ENCODE peak calls at places on chromosomes 4 and X, in nine cellular contexts. B is tibial nerve, Y is transverse colon, O is IMR-90, J is ovary, N is stomach, R is K562, P is HCT116, T is endothelial cell of umbilical vein. X is an unnamed sample. For H3K27me3, the result is how much of the 10 kb centered on the place peaks cover.

GRCh38 chrX:102546818-102547493 is 30.4 kb upstream of the TMSB15A start:
- DNase-seq in B (no peak), T (no peak), P (no peak), R (no peak), N (no peak), O (no peak), J (no peak), Y (no peak), X (no peak)

GRCh38 chr4:175459571-175459970 is 352.5 kb downstream of the GPM6A start:
- DNase-seq in P (no peak), T (no peak), B (no peak), J (no peak), N (no peak), O (peak), R (no peak), Y (no peak), X (no peak)

GRCh38 chr4:581181-581580 is 5.1 kb upstream of the TMEM271 start:
- DNase-seq in J (no peak), Y (no peak), N (no peak), O (no peak), B (no peak), P (no peak), T (no peak), R (no peak), X (no peak)

GRCh38 chr4:120736312-120736711 is 186.2 kb downstream of the PRDM5 start:
- DNase-seq in T (no peak), Y (no peak), B (no peak), J (no peak), O (no peak), R (no peak), N (no peak), P (no peak), X (no peak)

GRCh38 chr4:181294421-181294820 is 948.8 kb upstream of the TENM3 start:
- DNase-seq in R (no peak), O (no peak), T (no peak), N (no peak), P (no peak), B (no peak), Y (no peak), J (no peak), X (no peak)

GRCh38 chrX:154719132-154719675 is 31.7 kb downstream of the GAB3 start:
- DNase-seq in J (no peak), Y (no peak), O (peak), B (no peak), P (no peak), R (peak), T (peak), N (no peak), X (no peak)

GRCh38 chr4:151641167-151641566 is 119.6 kb downstream of the GATB start:
- DNase-seq in J (no peak), B (no peak), O (peak), Y (no peak), R (no peak), T (no peak), N (no peak), P (no peak), X (no peak)

GRCh38 chr4:78610546-78611214 is 59.1 kb downstream of the ANXA3 start:
- DNase-seq in N (no peak), T (peak), B (no peak), P (no peak), O (peak), R (peak), J (no peak), Y (no peak), X (no peak)

GRCh38 chrX:77675986-77676385 is 110.0 kb downstream of the ATRX start:
- DNase-seq in J (no peak), N (no peak), O (no peak), T (no peak), Y (no peak), B (no peak), R (no peak), P (no peak), X (no peak)

GRCh38 chr4:24703298-24703697 is 92.1 kb upstream of the SOD3 start:
- DNase-seq in Y (no peak), B (no peak), J (no peak), R (no peak), O (no peak), N (no peak), T (no peak), P (no peak), X (no peak)

GRCh38 chr4:182901337-182901736 is 15.8 kb downstream of the DCTD start:
- DNase-seq in O (no peak), T (no peak), Y (no peak), R (no peak), P (no peak), J (no peak), N (no peak), B (no peak), X (no peak)

GRCh38 chr4:19301527-19301926 is 950.2 kb upstream of the SLIT2 start:
- DNase-seq in N (no peak), O (no peak), Y (no peak), B (no peak), P (no peak), J (no peak), T (no peak), R (no peak), X (no peak)

GRCh38 chrX:109472939-109473713 is 8.8 kb downstream of the GUCY2F start:
- DNase-seq in N (no peak), Y (no peak), P (peak), B (no peak), R (peak), O (peak), J (peak), T (peak), X (no peak)

GRCh38 chr4:157896726-157897125 is 276.1 kb downstream of the GASK1B start:
- DNase-seq in T (no peak), J (no peak), R (no peak), O (no peak), N (no peak), Y (no peak), P (no peak), B (no peak), X (no peak)

GRCh38 chr4:89158884-89159503 is 47.7 kb downstream of the TIGD2 start:
- DNase-seq in J (no peak), P (peak), T (peak), R (peak), Y (no peak), N (no peak), O (peak), B (peak), X (no peak)

GRCh38 chr4:144715230-144715629 is 69.3 kb downstream of the HHIP start:
- DNase-seq in B (no peak), J (no peak), O (no peak), P (no peak), T (no peak), N (no peak), R (no peak), Y (no peak), X (no peak)

GRCh38 chr4:36310793-36311192 is 29.4 kb downstream of the DTHD1 start:
- DNase-seq in N (no peak), R (no peak), Y (peak), T (no peak), P (no peak), B (peak), O (no peak), J (peak), X (no peak)

GRCh38 chr4:100984901-100985300 is 362.4 kb downstream of the PPP3CA start:
- DNase-seq in T (peak), R (no peak), Y (no peak), J (no peak), O (peak), N (no peak), P (no peak), B (no peak), X (no peak)

GRCh38 chr4:118352843-118353373 is at the start of gene PRSS12:
- DNase-seq in P (peak), R (peak), O (peak), N (peak), B (peak), J (peak), Y (peak), T (peak), X (no peak)

GRCh38 chr4:84596826-84597225 is 13.9 kb downstream of the CDS1 start:
- DNase-seq in P (no peak), J (no peak), Y (no peak), N (no peak), R (peak), O (no peak), T (no peak), B (no peak), X (no peak)

GRCh38 chrX:103628386-103629290 is at the start of gene TCEAL1:
- DNase-seq in J (peak), Y (peak), P (no peak), N (peak), R (peak), O (peak), B (peak), T (peak), X (peak)

GRCh38 chrX:2766921-2767320 is 15.1 kb downstream of the XG start:
- DNase-seq in B (no peak), Y (no peak), P (no peak), R (no peak), O (peak), T (no peak), J (no peak), N (no peak), X (no peak)

GRCh38 chr4:38664704-38665401 is 854 bp downstream of the KLF3 start:
- DNase-seq in Y (peak), B (peak), R (peak), O (peak), N (peak), T (peak), J (peak), P (no peak), X (peak)
- TF ChIP-seq POLR2A in Y (peak), B (no peak), R (peak), O (peak), N (no peak), T (no peak), J (peak), P (no peak), X (no peak)

DNA sequence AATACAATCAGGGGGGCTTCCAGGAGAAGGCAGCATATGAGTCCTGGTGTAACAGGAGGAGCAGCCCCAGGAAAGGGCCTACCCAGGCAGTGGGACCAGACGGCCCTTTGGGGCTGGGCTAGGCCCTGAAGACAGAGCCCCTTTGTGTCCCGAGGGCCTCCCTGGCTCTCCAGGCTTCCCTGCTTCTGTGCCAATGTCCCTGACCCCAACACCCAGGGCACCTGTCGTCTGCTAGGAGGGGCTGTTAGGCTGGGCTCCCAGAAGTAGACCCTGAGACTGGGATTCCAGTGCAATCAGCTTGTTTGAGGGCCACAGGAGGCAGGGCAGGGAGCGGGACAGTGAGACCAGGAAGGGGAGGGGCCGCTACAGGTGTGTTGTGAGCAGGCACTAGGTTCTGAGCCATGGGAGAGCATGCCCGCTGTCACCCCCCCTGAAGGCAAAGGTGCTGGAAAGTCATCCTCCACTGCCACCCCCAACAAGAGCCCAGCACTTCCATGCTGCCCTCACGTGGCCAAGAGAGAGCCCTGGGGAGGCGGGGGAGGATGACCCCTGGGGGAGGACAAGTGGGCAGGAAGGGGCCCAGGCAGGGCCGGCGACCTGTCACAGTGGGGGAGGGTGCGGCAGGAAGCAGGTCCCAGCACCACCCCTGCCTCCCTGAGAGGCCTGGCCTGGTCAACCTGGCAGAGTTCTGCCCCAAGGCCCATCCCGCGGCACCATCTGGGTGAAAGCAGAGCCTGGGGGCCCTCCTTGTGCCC is 64.8 kb downstream of the ADRA2C start:
- DNase-seq in N (no peak), P (no peak), J (no peak), T (no peak), O (no peak), Y (no peak), B (no peak), R (peak), X (no peak)
- H3K27me3 ChIP-seq in N (under half), P (under half), J (under half), T (under half), O (under half), Y (under half), B (under half), R (under half), X (under half)

DNA sequence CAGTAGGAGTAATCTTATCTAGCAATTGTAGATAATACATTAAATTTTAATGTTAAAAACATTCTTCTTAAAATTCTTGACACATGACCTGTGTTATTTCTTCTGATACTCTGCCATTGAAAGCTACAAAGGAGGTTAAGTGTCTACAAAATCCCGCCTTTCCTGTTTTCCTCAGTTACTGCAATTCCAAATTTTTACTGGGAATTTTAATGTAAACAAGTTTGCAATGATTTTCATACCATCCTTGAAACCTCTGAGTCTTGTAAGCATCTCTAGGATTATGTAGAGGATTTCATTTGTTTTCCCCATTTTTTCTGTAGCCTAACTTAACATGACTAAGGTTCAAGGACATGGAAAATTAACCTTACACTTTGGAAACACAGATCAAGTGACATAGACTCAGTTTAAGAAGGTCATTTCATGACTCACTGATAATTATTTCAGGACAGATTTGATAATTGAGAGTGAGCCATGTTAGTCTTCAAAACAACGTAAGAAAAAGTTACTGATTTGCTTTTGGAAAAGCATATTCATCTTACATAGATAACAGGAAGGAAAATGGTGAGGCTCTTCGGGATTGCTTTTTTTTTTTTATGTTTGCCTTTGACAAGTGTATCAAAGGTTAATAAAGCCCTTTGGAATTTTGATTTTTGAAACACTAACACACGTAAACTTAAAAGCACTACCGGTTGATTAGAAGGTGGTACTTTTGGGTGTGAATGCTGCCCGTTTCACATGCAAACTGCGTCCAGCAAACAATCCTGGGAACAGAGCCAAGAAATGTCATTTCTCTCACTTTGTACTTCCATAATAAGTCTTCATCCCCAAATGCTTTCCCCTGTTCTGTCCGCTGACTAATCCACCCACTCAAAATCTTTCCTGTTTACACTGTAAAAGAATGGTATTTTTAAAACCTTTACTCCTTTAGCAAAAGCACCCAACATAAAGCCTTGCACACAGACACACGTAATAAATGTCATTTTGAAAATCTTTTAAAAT is 39.4 kb upstream of the PDLIM5 start:
- DNase-seq in Y (no peak), R (peak), J (no peak), P (peak), B (no peak), O (peak), T (peak), N (no peak), X (peak)
- TF ChIP-seq POLR2A in Y (no peak), R (no peak), J (no peak), P (no peak), B (no peak), O (no peak), T (no peak), N (no peak), X (no peak)

GRCh38 chr4:186108391-186108790 is 3.9 kb downstream of the FAM149A start:
- DNase-seq in O (no peak), R (no peak), T (no peak), J (no peak), P (no peak), Y (no peak), B (no peak), N (no peak), X (no peak)

GRCh38 chr4:186105721-186106335 is 1.3 kb downstream of the FAM149A start:
- DNase-seq in P (no peak), B (no peak), O (no peak), R (peak), N (no peak), J (no peak), Y (peak), T (no peak), X (no peak)

GRCh38 chr4:186104895-186105720 is 604 bp downstream of the FAM149A start:
- DNase-seq in J (peak), N (peak), R (no peak), T (no peak), Y (peak), P (no peak), O (no peak), B (no peak), X (peak)

GRCh38 chr4:186102931-186103330 is 1.6 kb upstream of the FAM149A start:
- DNase-seq in J (no peak), T (no peak), Y (no peak), N (no peak), R (no peak), B (no peak), P (no peak), O (no peak), X (no peak)

DNA sequence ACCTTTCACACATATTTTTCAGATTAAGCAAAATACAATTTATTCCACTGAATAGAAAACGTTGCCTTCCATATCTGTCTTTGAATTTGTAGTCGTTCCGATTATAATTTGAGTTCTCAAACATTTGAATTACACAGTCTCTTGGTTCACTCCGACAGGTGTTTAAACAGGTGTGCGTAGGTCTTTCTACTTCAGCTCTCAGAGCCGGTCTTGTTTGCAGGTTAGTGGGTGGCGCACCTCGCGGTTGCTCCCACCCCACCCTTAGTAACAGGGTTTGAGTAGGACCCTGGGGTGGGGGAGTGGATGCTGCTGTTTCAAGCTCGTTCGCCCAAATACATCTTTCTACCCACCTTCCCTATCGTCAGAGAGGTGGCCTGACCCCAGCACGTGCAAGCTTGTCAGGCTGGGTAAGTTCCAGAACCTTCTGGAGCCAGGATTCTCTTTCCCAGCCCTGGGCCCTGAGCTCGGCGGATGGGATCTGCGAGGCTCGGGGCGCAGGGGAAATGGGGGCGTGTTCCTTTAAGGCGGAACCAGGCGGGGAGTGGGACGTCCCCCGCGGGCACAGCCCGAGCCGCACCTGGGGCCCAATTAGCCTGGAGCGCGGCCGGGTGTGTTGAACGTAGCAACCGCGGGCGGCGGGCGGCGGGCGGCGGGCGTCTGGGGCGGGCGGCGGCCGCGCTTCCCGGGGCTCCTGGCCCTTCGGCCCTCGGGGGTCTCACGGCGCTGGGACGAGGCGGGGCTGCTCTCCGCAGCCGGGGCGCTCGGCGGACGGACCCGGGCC is at the start of gene FAM149A:
- DNase-seq in O (no peak), P (peak), B (no peak), N (peak), T (no peak), J (peak), R (no peak), Y (peak), X (peak)
- H3K27me3 ChIP-seq in O (under half), P (under half), B (under half), N (under half), T (under half), J (under half), R (under half), Y (under half), X (under half)

X was measured in uterus.